ENCODE peak calls at places on chromosomes 7 and 10, in eight cellular contexts. One of them, this sample, is unnamed.

GRCh38 chr10:76025124-76025477 is 593.7 kb downstream of the LRMDA start:
- DNase-seq in PC-9: no peak
- DNase-seq in body of pancreas: no peak
- DNase-seq in heart right ventricle: no peak
- DNase-seq in HCT116: no peak
- DNase-seq in thoracic aorta: no peak
- DNase-seq in mesendoderm: no peak
- DNase-seq in right cardiac atrium: no peak
- DNase-seq in this sample: no peak

GRCh38 chr10:600234-600633 is 89.2 kb downstream of the DIP2C start:
- DNase-seq in PC-9: no peak
- DNase-seq in body of pancreas: no peak
- DNase-seq in heart right ventricle: no peak
- DNase-seq in HCT116: no peak
- DNase-seq in thoracic aorta: no peak
- DNase-seq in mesendoderm: no peak
- DNase-seq in right cardiac atrium: no peak
- DNase-seq in this sample: no peak

GRCh38 chr10:30943451-30943850 is 88.2 kb downstream of the ZNF438 start:
- DNase-seq in PC-9: no peak
- DNase-seq in body of pancreas: no peak
- DNase-seq in heart right ventricle: no peak
- DNase-seq in HCT116: no peak
- DNase-seq in thoracic aorta: no peak
- DNase-seq in mesendoderm: no peak
- DNase-seq in right cardiac atrium: no peak
- DNase-seq in this sample: no peak

GRCh38 chr7:3922175-3922635 is 621.2 kb downstream of the SDK1 start:
- DNase-seq in PC-9: peak; percentile 76
- DNase-seq in body of pancreas: peak; percentile 44
- DNase-seq in heart right ventricle: no peak
- DNase-seq in HCT116: peak; percentile 72
- DNase-seq in thoracic aorta: peak; percentile 20
- DNase-seq in mesendoderm: peak; percentile 98
- DNase-seq in right cardiac atrium: no peak
- DNase-seq in this sample: no peak

GRCh38 chr10:22894714-22895113 is 33.1 kb upstream of the ARMC3 start:
- DNase-seq in PC-9: no peak
- DNase-seq in body of pancreas: no peak
- DNase-seq in heart right ventricle: no peak
- DNase-seq in HCT116: no peak
- DNase-seq in thoracic aorta: no peak
- DNase-seq in mesendoderm: no peak
- DNase-seq in right cardiac atrium: peak; percentile 37
- DNase-seq in this sample: peak; percentile 6

GRCh38 chr10:7484456-7485266 is 73.8 kb upstream of the SFMBT2 start:
- DNase-seq in PC-9: no peak
- DNase-seq in body of pancreas: no peak
- DNase-seq in heart right ventricle: no peak
- DNase-seq in HCT116: no peak
- DNase-seq in thoracic aorta: no peak
- DNase-seq in mesendoderm: peak; percentile 62
- DNase-seq in right cardiac atrium: no peak
- DNase-seq in this sample: no peak

GRCh38 chr7:17521437-17521836 is 223.0 kb downstream of the AHR start:
- DNase-seq in PC-9: no peak
- DNase-seq in body of pancreas: no peak
- DNase-seq in heart right ventricle: no peak
- DNase-seq in HCT116: no peak
- DNase-seq in thoracic aorta: no peak
- DNase-seq in mesendoderm: no peak
- DNase-seq in right cardiac atrium: no peak
- DNase-seq in this sample: no peak

GRCh38 chr7:82166666-82167065 is 276.9 kb downstream of the CACNA2D1 start:
- DNase-seq in PC-9: no peak
- DNase-seq in body of pancreas: no peak
- DNase-seq in heart right ventricle: no peak
- DNase-seq in HCT116: no peak
- DNase-seq in thoracic aorta: no peak
- DNase-seq in mesendoderm: peak; percentile 49
- DNase-seq in right cardiac atrium: no peak
- DNase-seq in this sample: no peak

GRCh38 chr7:18901351-18901750 is 216.1 kb downstream of the TWIST1 start:
- DNase-seq in PC-9: no peak
- DNase-seq in body of pancreas: no peak
- DNase-seq in heart right ventricle: no peak
- DNase-seq in HCT116: no peak
- DNase-seq in thoracic aorta: no peak
- DNase-seq in mesendoderm: no peak
- DNase-seq in right cardiac atrium: no peak
- DNase-seq in this sample: no peak

GRCh38 chr7:44212018-44212417 is 11.2 kb downstream of the YKT6 start:
- DNase-seq in PC-9: no peak
- DNase-seq in body of pancreas: no peak
- DNase-seq in heart right ventricle: no peak
- DNase-seq in HCT116: no peak
- DNase-seq in thoracic aorta: no peak
- DNase-seq in mesendoderm: no peak
- DNase-seq in right cardiac atrium: no peak
- DNase-seq in this sample: no peak

GRCh38 chr10:72204724-72205123 is 11.1 kb upstream of the ANAPC16 start:
- DNase-seq in PC-9: no peak
- DNase-seq in body of pancreas: no peak
- DNase-seq in heart right ventricle: no peak
- DNase-seq in HCT116: no peak
- DNase-seq in thoracic aorta: no peak
- DNase-seq in mesendoderm: no peak
- DNase-seq in right cardiac atrium: no peak
- DNase-seq in this sample: no peak

GRCh38 chr10:88243202-88243744 is 339.8 kb downstream of the RNLS start:
- DNase-seq in PC-9: no peak
- DNase-seq in body of pancreas: no peak
- DNase-seq in heart right ventricle: no peak
- DNase-seq in HCT116: no peak
- DNase-seq in thoracic aorta: no peak
- DNase-seq in mesendoderm: no peak
- DNase-seq in right cardiac atrium: no peak
- DNase-seq in this sample: no peak

GRCh38 chr7:2521952-2522591 is 2.5 kb downstream of the LFNG start:
- DNase-seq in PC-9: no peak
- DNase-seq in body of pancreas: peak; percentile 48
- DNase-seq in heart right ventricle: peak; percentile 62
- DNase-seq in HCT116: no peak
- DNase-seq in thoracic aorta: no peak
- DNase-seq in mesendoderm: no peak
- DNase-seq in right cardiac atrium: peak; percentile 81
- DNase-seq in this sample: no peak

GRCh38 chr10:119296703-119297102 is 89.3 kb downstream of the GRK5 start:
- DNase-seq in PC-9: no peak
- DNase-seq in body of pancreas: peak; percentile 90
- DNase-seq in heart right ventricle: peak; percentile 65
- DNase-seq in HCT116: no peak
- DNase-seq in thoracic aorta: no peak
- DNase-seq in mesendoderm: no peak
- DNase-seq in right cardiac atrium: peak; percentile 88
- DNase-seq in this sample: no peak

GRCh38 chr7:66070222-66070621 is 5.4 kb upstream of the ASL start:
- DNase-seq in PC-9: no peak
- DNase-seq in body of pancreas: no peak
- DNase-seq in heart right ventricle: no peak
- DNase-seq in HCT116: no peak
- DNase-seq in thoracic aorta: no peak
- DNase-seq in mesendoderm: no peak
- DNase-seq in right cardiac atrium: no peak
- DNase-seq in this sample: no peak

GRCh38 chr7:117559391-117559790 is 79.6 kb downstream of the CFTR start:
- DNase-seq in PC-9: no peak
- DNase-seq in body of pancreas: no peak
- DNase-seq in heart right ventricle: no peak
- DNase-seq in HCT116: no peak
- DNase-seq in thoracic aorta: no peak
- DNase-seq in mesendoderm: no peak
- DNase-seq in right cardiac atrium: no peak
- DNase-seq in this sample: no peak

DNA sequence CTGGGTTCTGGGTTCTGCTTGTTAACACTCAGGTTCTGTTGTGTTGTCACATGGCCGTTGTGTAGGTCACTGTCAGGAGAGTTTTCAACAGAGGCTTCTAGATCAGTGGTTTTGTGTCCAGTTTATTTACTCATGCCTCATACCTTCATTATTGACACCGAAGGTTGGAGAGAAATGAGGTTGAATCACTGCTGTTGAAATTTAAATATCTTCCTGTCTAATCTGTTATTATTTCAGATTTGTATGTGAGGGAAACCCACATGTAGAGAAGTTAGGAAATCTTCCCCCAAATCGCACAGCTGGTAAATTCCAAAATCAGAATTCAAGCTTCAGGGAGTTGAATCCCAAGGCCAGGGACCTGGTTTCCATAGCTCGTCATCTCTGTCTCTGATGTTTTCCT is 28.3 kb upstream of the KLF6 start:
- DNase-seq in PC-9: no peak
- DNase-seq in body of pancreas: no peak
- DNase-seq in heart right ventricle: no peak
- DNase-seq in HCT116: no peak
- DNase-seq in thoracic aorta: no peak
- DNase-seq in mesendoderm: no peak
- DNase-seq in right cardiac atrium: no peak
- DNase-seq in this sample: no peak
- H3K27ac ChIP-seq in PC-9: no peak overlapping the region
- H3K27ac ChIP-seq in body of pancreas: peak overlapping the region; percentile 1
- H3K27ac ChIP-seq in heart right ventricle: no peak overlapping the region
- H3K27ac ChIP-seq in HCT116: no peak overlapping the region
- H3K27ac ChIP-seq in thoracic aorta: no peak overlapping the region
- H3K27ac ChIP-seq in mesendoderm: no peak overlapping the region
- H3K27ac ChIP-seq in right cardiac atrium: no peak overlapping the region
- H3K27ac ChIP-seq in this sample: no peak overlapping the region

GRCh38 chr10:114879541-114880158 is 58.1 kb downstream of the FHIP2A start:
- DNase-seq in PC-9: no peak
- DNase-seq in body of pancreas: peak; percentile 35
- DNase-seq in heart right ventricle: peak; percentile 19
- DNase-seq in HCT116: peak; percentile 43
- DNase-seq in thoracic aorta: no peak
- DNase-seq in mesendoderm: peak; percentile 80
- DNase-seq in right cardiac atrium: no peak
- DNase-seq in this sample: no peak

GRCh38 chr10:114879093-114879492 is 57.5 kb downstream of the FHIP2A start:
- DNase-seq in PC-9: no peak
- DNase-seq in body of pancreas: no peak
- DNase-seq in heart right ventricle: no peak
- DNase-seq in HCT116: no peak
- DNase-seq in thoracic aorta: no peak
- DNase-seq in mesendoderm: peak; percentile 10
- DNase-seq in right cardiac atrium: no peak
- DNase-seq in this sample: no peak

GRCh38 chr10:114881916-114882315 is 56.1 kb upstream of the TRUB1 start:
- DNase-seq in PC-9: no peak
- DNase-seq in body of pancreas: no peak
- DNase-seq in heart right ventricle: no peak
- DNase-seq in HCT116: no peak
- DNase-seq in thoracic aorta: no peak
- DNase-seq in mesendoderm: peak; percentile 36
- DNase-seq in right cardiac atrium: no peak
- DNase-seq in this sample: no peak

GRCh38 chr10:114885430-114885829 is 52.6 kb upstream of the TRUB1 start:
- DNase-seq in PC-9: no peak
- DNase-seq in body of pancreas: no peak
- DNase-seq in heart right ventricle: no peak
- DNase-seq in HCT116: no peak
- DNase-seq in thoracic aorta: no peak
- DNase-seq in mesendoderm: no peak
- DNase-seq in right cardiac atrium: no peak
- DNase-seq in this sample: no peak

GRCh38 chr10:114881462-114881861 is 56.5 kb upstream of the TRUB1 start:
- DNase-seq in PC-9: no peak
- DNase-seq in body of pancreas: no peak
- DNase-seq in heart right ventricle: no peak
- DNase-seq in HCT116: no peak
- DNase-seq in thoracic aorta: no peak
- DNase-seq in mesendoderm: peak; percentile 82
- DNase-seq in right cardiac atrium: no peak
- DNase-seq in this sample: no peak
- H3K27ac ChIP-seq in PC-9: no peak overlapping the region
- H3K27ac ChIP-seq in body of pancreas: no peak overlapping the region
- H3K27ac ChIP-seq in heart right ventricle: no peak overlapping the region
- H3K27ac ChIP-seq in HCT116: no peak overlapping the region
- H3K27ac ChIP-seq in thoracic aorta: no peak overlapping the region
- H3K27ac ChIP-seq in mesendoderm: peak overlapping the region; percentile 31
- H3K27ac ChIP-seq in right cardiac atrium: no peak overlapping the region
- H3K27ac ChIP-seq in this sample: no peak overlapping the region

DNA sequence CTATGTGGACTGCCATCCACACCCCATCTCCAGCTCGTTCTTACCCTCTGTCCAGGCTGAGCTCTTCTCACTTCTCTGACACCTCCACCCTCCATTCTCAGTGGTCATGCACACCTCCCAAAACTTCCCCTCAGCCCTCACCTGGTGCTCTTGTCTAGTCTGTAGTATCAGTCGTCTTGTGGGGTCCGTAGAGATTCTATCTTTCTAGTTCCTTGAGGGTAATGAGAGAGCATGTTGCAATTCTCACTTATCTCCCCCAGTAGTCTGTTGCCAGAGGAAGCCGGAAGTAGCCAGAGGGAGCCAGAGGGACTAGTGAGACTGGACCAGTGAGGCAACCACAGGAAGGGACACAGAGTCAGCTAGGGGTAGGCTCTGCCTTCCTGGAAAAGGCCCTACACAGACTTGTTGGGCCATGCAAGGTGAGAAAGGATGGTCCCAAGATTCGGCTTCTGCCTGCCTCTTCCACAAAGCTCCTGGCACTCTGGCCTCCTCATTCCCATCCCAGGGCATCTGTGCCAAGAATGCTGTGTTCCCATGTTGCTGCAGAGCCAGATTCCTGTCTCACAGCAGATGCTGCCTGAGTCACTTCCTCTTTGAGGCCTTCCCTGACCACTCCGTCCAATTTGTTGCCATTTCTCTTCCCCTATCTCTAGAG is 50.6 kb upstream of the DUSP5 start:
- DNase-seq in PC-9: peak; percentile 68
- DNase-seq in body of pancreas: no peak
- DNase-seq in heart right ventricle: no peak
- DNase-seq in HCT116: no peak
- DNase-seq in thoracic aorta: no peak
- DNase-seq in mesendoderm: peak; percentile 58
- DNase-seq in right cardiac atrium: no peak
- DNase-seq in this sample: peak; percentile 94
- H3K27ac ChIP-seq in PC-9: peak overlapping the region; percentile 61
- H3K27ac ChIP-seq in body of pancreas: no peak overlapping the region
- H3K27ac ChIP-seq in heart right ventricle: no peak overlapping the region
- H3K27ac ChIP-seq in HCT116: peak overlapping the region; percentile 28
- H3K27ac ChIP-seq in thoracic aorta: no peak overlapping the region
- H3K27ac ChIP-seq in mesendoderm: no peak overlapping the region
- H3K27ac ChIP-seq in right cardiac atrium: no peak overlapping the region
- H3K27ac ChIP-seq in this sample: no peak overlapping the region

GRCh38 chr7:133052357-133052756 is 29.5 kb downstream of the CHCHD3 start:
- DNase-seq in PC-9: no peak
- DNase-seq in body of pancreas: no peak
- DNase-seq in heart right ventricle: no peak
- DNase-seq in HCT116: no peak
- DNase-seq in thoracic aorta: no peak
- DNase-seq in mesendoderm: no peak
- DNase-seq in right cardiac atrium: no peak
- DNase-seq in this sample: no peak
- H3K27ac ChIP-seq in PC-9: no peak overlapping the region
- H3K27ac ChIP-seq in body of pancreas: no peak overlapping the region
- H3K27ac ChIP-seq in heart right ventricle: no peak overlapping the region
- H3K27ac ChIP-seq in HCT116: no peak overlapping the region
- H3K27ac ChIP-seq in thoracic aorta: peak overlapping the region; percentile 79
- H3K27ac ChIP-seq in mesendoderm: no peak overlapping the region
- H3K27ac ChIP-seq in right cardiac atrium: peak overlapping the region; percentile 46
- H3K27ac ChIP-seq in this sample: no peak overlapping the region

GRCh38 chr10:124642076-124642710 is 102.0 kb downstream of the FAM53B start:
- DNase-seq in PC-9: no peak
- DNase-seq in body of pancreas: no peak
- DNase-seq in heart right ventricle: peak; percentile 69
- DNase-seq in HCT116: no peak
- DNase-seq in thoracic aorta: no peak
- DNase-seq in mesendoderm: no peak
- DNase-seq in right cardiac atrium: peak; percentile 89
- DNase-seq in this sample: no peak
- H3K27ac ChIP-seq in PC-9: no peak overlapping the region
- H3K27ac ChIP-seq in body of pancreas: no peak overlapping the region
- H3K27ac ChIP-seq in heart right ventricle: peak overlapping the region; percentile 29
- H3K27ac ChIP-seq in HCT116: no peak overlapping the region
- H3K27ac ChIP-seq in thoracic aorta: no peak overlapping the region
- H3K27ac ChIP-seq in mesendoderm: no peak overlapping the region
- H3K27ac ChIP-seq in right cardiac atrium: peak overlapping the region; percentile 79
- H3K27ac ChIP-seq in this sample: peak overlapping the region; percentile 19